ENCODE peak calls at places on chromosome 10, in seven cellular contexts. One of them, this sample, is unnamed.

GRCh38 chr10:114256822-114257221 is 17.8 kb downstream of the VWA2 start:
- DNase-seq in hepatocyte: no peak
- DNase-seq in NCI-H460: no peak
- DNase-seq in tibial artery: no peak
- DNase-seq in stimulated activated CD8-positive, alpha-beta memory T cell treated with anti-CD3 and anti-CD28 coated beads, Interleukin-2, amount 100 ng/mL, for 48 hours: no peak
- DNase-seq in GM13976: no peak
- DNase-seq in left colon: no peak
- DNase-seq in this sample: no peak

GRCh38 chr10:93701903-93702277 is 502 bp downstream of the FRA10AC1 start:
- DNase-seq in hepatocyte: peak
- DNase-seq in NCI-H460: peak
- DNase-seq in tibial artery: no peak
- DNase-seq in stimulated activated CD8-positive, alpha-beta memory T cell treated with anti-CD3 and anti-CD28 coated beads, Interleukin-2, amount 100 ng/mL, for 48 hours: no peak
- DNase-seq in GM13976: peak
- DNase-seq in left colon: no peak
- DNase-seq in this sample: no peak

GRCh38 chr10:132914732-132915131 is 27.6 kb downstream of the CFAP46 start:
- DNase-seq in hepatocyte: no peak
- DNase-seq in NCI-H460: no peak
- DNase-seq in tibial artery: no peak
- DNase-seq in stimulated activated CD8-positive, alpha-beta memory T cell treated with anti-CD3 and anti-CD28 coated beads, Interleukin-2, amount 100 ng/mL, for 48 hours: no peak
- DNase-seq in GM13976: no peak
- DNase-seq in left colon: no peak
- DNase-seq in this sample: no peak

GRCh38 chr10:6365384-6365783 is 162.7 kb downstream of the PFKFB3 start:
- DNase-seq in hepatocyte: no peak
- DNase-seq in NCI-H460: no peak
- DNase-seq in tibial artery: no peak
- DNase-seq in stimulated activated CD8-positive, alpha-beta memory T cell treated with anti-CD3 and anti-CD28 coated beads, Interleukin-2, amount 100 ng/mL, for 48 hours: no peak
- DNase-seq in GM13976: no peak
- DNase-seq in left colon: no peak
- DNase-seq in this sample: no peak

GRCh38 chr10:13716161-13717071 is 129.7 kb downstream of the PRPF18 start:
- DNase-seq in hepatocyte: no peak
- DNase-seq in NCI-H460: no peak
- DNase-seq in tibial artery: no peak
- DNase-seq in stimulated activated CD8-positive, alpha-beta memory T cell treated with anti-CD3 and anti-CD28 coated beads, Interleukin-2, amount 100 ng/mL, for 48 hours: no peak
- DNase-seq in GM13976: no peak
- DNase-seq in left colon: no peak
- DNase-seq in this sample: peak

GRCh38 chr10:30502266-30503058 is 68.5 kb downstream of the MAP3K8 start:
- DNase-seq in hepatocyte: no peak
- DNase-seq in NCI-H460: peak
- DNase-seq in tibial artery: no peak
- DNase-seq in stimulated activated CD8-positive, alpha-beta memory T cell treated with anti-CD3 and anti-CD28 coated beads, Interleukin-2, amount 100 ng/mL, for 48 hours: peak
- DNase-seq in GM13976: peak
- DNase-seq in left colon: no peak
- DNase-seq in this sample: no peak

GRCh38 chr10:111481271-111482073 is 404.6 kb downstream of the ADRA2A start:
- DNase-seq in hepatocyte: no peak
- DNase-seq in NCI-H460: no peak
- DNase-seq in tibial artery: no peak
- DNase-seq in stimulated activated CD8-positive, alpha-beta memory T cell treated with anti-CD3 and anti-CD28 coated beads, Interleukin-2, amount 100 ng/mL, for 48 hours: no peak
- DNase-seq in GM13976: no peak
- DNase-seq in left colon: no peak
- DNase-seq in this sample: no peak

GRCh38 chr10:94617389-94617944 is 66.1 kb upstream of the CYP2C18 start:
- DNase-seq in hepatocyte: no peak
- DNase-seq in NCI-H460: no peak
- DNase-seq in tibial artery: no peak
- DNase-seq in stimulated activated CD8-positive, alpha-beta memory T cell treated with anti-CD3 and anti-CD28 coated beads, Interleukin-2, amount 100 ng/mL, for 48 hours: no peak
- DNase-seq in GM13976: no peak
- DNase-seq in left colon: no peak
- DNase-seq in this sample: no peak

GRCh38 chr10:112535432-112536038 is 88.5 kb downstream of the VTI1A start:
- DNase-seq in hepatocyte: no peak
- DNase-seq in NCI-H460: no peak
- DNase-seq in tibial artery: no peak
- DNase-seq in stimulated activated CD8-positive, alpha-beta memory T cell treated with anti-CD3 and anti-CD28 coated beads, Interleukin-2, amount 100 ng/mL, for 48 hours: no peak
- DNase-seq in GM13976: no peak
- DNase-seq in left colon: no peak
- DNase-seq in this sample: no peak

GRCh38 chr10:77680811-77681210 is 43.2 kb upstream of the KCNMA1 start:
- DNase-seq in hepatocyte: no peak
- DNase-seq in NCI-H460: no peak
- DNase-seq in tibial artery: no peak
- DNase-seq in stimulated activated CD8-positive, alpha-beta memory T cell treated with anti-CD3 and anti-CD28 coated beads, Interleukin-2, amount 100 ng/mL, for 48 hours: no peak
- DNase-seq in GM13976: no peak
- DNase-seq in left colon: no peak
- DNase-seq in this sample: no peak

GRCh38 chr10:12875100-12875499 is 126.4 kb downstream of the CCDC3 start:
- DNase-seq in hepatocyte: peak
- DNase-seq in NCI-H460: no peak
- DNase-seq in tibial artery: peak
- DNase-seq in stimulated activated CD8-positive, alpha-beta memory T cell treated with anti-CD3 and anti-CD28 coated beads, Interleukin-2, amount 100 ng/mL, for 48 hours: no peak
- DNase-seq in GM13976: no peak
- DNase-seq in left colon: no peak
- DNase-seq in this sample: no peak

GRCh38 chr10:64306888-64307287 is 785.7 kb downstream of the REEP3 start:
- DNase-seq in hepatocyte: no peak
- DNase-seq in NCI-H460: no peak
- DNase-seq in tibial artery: no peak
- DNase-seq in stimulated activated CD8-positive, alpha-beta memory T cell treated with anti-CD3 and anti-CD28 coated beads, Interleukin-2, amount 100 ng/mL, for 48 hours: no peak
- DNase-seq in GM13976: no peak
- DNase-seq in left colon: no peak
- DNase-seq in this sample: no peak

GRCh38 chr10:58963101-58963534 is 213.3 kb upstream of the PHYHIPL start:
- DNase-seq in hepatocyte: peak
- DNase-seq in NCI-H460: no peak
- DNase-seq in tibial artery: no peak
- DNase-seq in stimulated activated CD8-positive, alpha-beta memory T cell treated with anti-CD3 and anti-CD28 coated beads, Interleukin-2, amount 100 ng/mL, for 48 hours: no peak
- DNase-seq in GM13976: no peak
- DNase-seq in left colon: no peak
- DNase-seq in this sample: no peak

GRCh38 chr10:31036209-31036608 is 4.5 kb upstream of the ZNF438 start:
- DNase-seq in hepatocyte: no peak
- DNase-seq in NCI-H460: no peak
- DNase-seq in tibial artery: no peak
- DNase-seq in stimulated activated CD8-positive, alpha-beta memory T cell treated with anti-CD3 and anti-CD28 coated beads, Interleukin-2, amount 100 ng/mL, for 48 hours: no peak
- DNase-seq in GM13976: no peak
- DNase-seq in left colon: no peak
- DNase-seq in this sample: peak

GRCh38 chr10:17847586-17848296 is 38.6 kb downstream of the MRC1 start:
- DNase-seq in hepatocyte: peak
- DNase-seq in NCI-H460: no peak
- DNase-seq in tibial artery: no peak
- DNase-seq in stimulated activated CD8-positive, alpha-beta memory T cell treated with anti-CD3 and anti-CD28 coated beads, Interleukin-2, amount 100 ng/mL, for 48 hours: no peak
- DNase-seq in GM13976: no peak
- DNase-seq in left colon: no peak
- DNase-seq in this sample: no peak

GRCh38 chr10:94859086-94859485 is 79.4 kb upstream of the CYP2C9 start:
- DNase-seq in hepatocyte: no peak
- DNase-seq in NCI-H460: no peak
- DNase-seq in tibial artery: no peak
- DNase-seq in stimulated activated CD8-positive, alpha-beta memory T cell treated with anti-CD3 and anti-CD28 coated beads, Interleukin-2, amount 100 ng/mL, for 48 hours: no peak
- DNase-seq in GM13976: no peak
- DNase-seq in left colon: no peak
- DNase-seq in this sample: no peak

GRCh38 chr10:111600772-111601171 is 523.9 kb downstream of the ADRA2A start:
- DNase-seq in hepatocyte: peak
- DNase-seq in NCI-H460: no peak
- DNase-seq in tibial artery: no peak
- DNase-seq in stimulated activated CD8-positive, alpha-beta memory T cell treated with anti-CD3 and anti-CD28 coated beads, Interleukin-2, amount 100 ng/mL, for 48 hours: no peak
- DNase-seq in GM13976: no peak
- DNase-seq in left colon: no peak
- DNase-seq in this sample: no peak

GRCh38 chr10:95290801-95291633 is at the start of gene PDLIM1:
- DNase-seq in hepatocyte: peak
- DNase-seq in NCI-H460: peak
- DNase-seq in tibial artery: peak
- DNase-seq in stimulated activated CD8-positive, alpha-beta memory T cell treated with anti-CD3 and anti-CD28 coated beads, Interleukin-2, amount 100 ng/mL, for 48 hours: peak
- DNase-seq in GM13976: peak
- DNase-seq in left colon: peak
- DNase-seq in this sample: no peak

GRCh38 chr10:132971448-132972148 is 29.2 kb upstream of the CFAP46 start:
- DNase-seq in hepatocyte: no peak
- DNase-seq in NCI-H460: no peak
- DNase-seq in tibial artery: peak
- DNase-seq in stimulated activated CD8-positive, alpha-beta memory T cell treated with anti-CD3 and anti-CD28 coated beads, Interleukin-2, amount 100 ng/mL, for 48 hours: no peak
- DNase-seq in GM13976: no peak
- DNase-seq in left colon: no peak
- DNase-seq in this sample: no peak

GRCh38 chr10:11687779-11688447 is 54.3 kb upstream of the ECHDC3 start:
- DNase-seq in hepatocyte: no peak
- DNase-seq in NCI-H460: no peak
- DNase-seq in tibial artery: no peak
- DNase-seq in stimulated activated CD8-positive, alpha-beta memory T cell treated with anti-CD3 and anti-CD28 coated beads, Interleukin-2, amount 100 ng/mL, for 48 hours: no peak
- DNase-seq in GM13976: no peak
- DNase-seq in left colon: no peak
- DNase-seq in this sample: no peak